ENCODE peak calls at places on chromosomes 4 and X, in six cellular contexts. Q is upper lobe of left lung, J is HepG2, V is K562, H is HCT116, T is GM12878. I is an unnamed sample.

GRCh38 chr4:148452970-148453369 is 10.8 kb upstream of the NR3C2 start:
- ATAC-seq in J (no peak), Q (no peak), T (no peak), V (no peak), H (no peak), I (no peak)

GRCh38 chr4:80071643-80072606 is 1.1 kb downstream of the ANTXR2 start:
- ATAC-seq in Q (peak), J (peak), T (peak), V (peak), H (peak), I (peak)

GRCh38 chr4:32341342-32341741 is 1621.2 kb downstream of the PCDH7 start:
- ATAC-seq in V (no peak), H (no peak), J (no peak), T (no peak), Q (no peak), I (no peak)

GRCh38 chr4:138650917-138651564 is 364.5 kb upstream of the NOCT start:
- ATAC-seq in V (peak), J (no peak), T (peak), Q (peak), H (no peak), I (peak)

GRCh38 chrX:9942086-9942485 is 25.1 kb upstream of the CLDN34 start:
- ATAC-seq in Q (no peak), V (no peak), T (peak), J (no peak), H (no peak), I (no peak)

GRCh38 chr4:14877246-14878220 is 124.7 kb upstream of the CPEB2 start:
- ATAC-seq in V (no peak), Q (peak), T (peak), H (no peak), J (no peak), I (peak)

GRCh38 chrX:72276478-72276953 is 532 bp downstream of the RPS4X start:
- ATAC-seq in H (no peak), T (peak), J (no peak), Q (no peak), V (no peak), I (peak)

GRCh38 chr4:26959654-26960047 is 99.0 kb downstream of the STIM2 start:
- ATAC-seq in V (peak), J (no peak), H (no peak), T (no peak), Q (no peak), I (no peak)

GRCh38 chr4:176409627-176410026 is 89.9 kb downstream of the SPCS3 start:
- ATAC-seq in T (no peak), V (no peak), J (no peak), H (no peak), Q (no peak), I (no peak)

GRCh38 chr4:14165253-14165942 is 537.9 kb upstream of the BOD1L1 start:
- ATAC-seq in V (no peak), H (no peak), Q (peak), T (peak), J (no peak), I (peak)

GRCh38 chr4:150482581-150482980 is 99.4 kb upstream of the MAB21L2 start:
- ATAC-seq in Q (no peak), H (no peak), T (no peak), J (no peak), V (no peak), I (no peak)

GRCh38 chr4:40196724-40197281 is at the start of gene RHOH:
- ATAC-seq in Q (peak), T (peak), J (no peak), H (no peak), V (peak), I (no peak)

GRCh38 chr4:130563185-130563890 is 1467.4 kb downstream of the C4orf33 start:
- ATAC-seq in T (peak), H (peak), V (no peak), Q (peak), J (peak), I (peak)

GRCh38 chr4:78058591-78059523 is 1.7 kb downstream of the FRAS1 start:
- ATAC-seq in Q (peak), J (peak), H (peak), T (peak), V (peak), I (peak)

GRCh38 chr4:56158483-56158882 is 209.7 kb downstream of the CEP135 start:
- ATAC-seq in Q (no peak), J (no peak), H (no peak), V (no peak), T (no peak), I (no peak)

GRCh38 chrX:2583194-2584162 is 82.7 kb upstream of the DHRSX start:
- ATAC-seq in J (no peak), H (no peak), V (no peak), Q (no peak), T (no peak), I (no peak)

GRCh38 chr4:164959896-164960295 is 17.6 kb downstream of the TRIM61 start:
- ATAC-seq in T (no peak), J (no peak), H (peak), V (no peak), Q (no peak), I (no peak)

GRCh38 chrX:53190363-53190960 is 34.5 kb downstream of the KDM5C start:
- ATAC-seq in Q (no peak), T (peak), V (peak), H (peak), J (peak), I (no peak)
- TF ChIP-seq POLR2AphosphoS5 in Q (no peak), T (peak), V (no peak), H (peak), J (no peak), I (no peak)

DNA sequence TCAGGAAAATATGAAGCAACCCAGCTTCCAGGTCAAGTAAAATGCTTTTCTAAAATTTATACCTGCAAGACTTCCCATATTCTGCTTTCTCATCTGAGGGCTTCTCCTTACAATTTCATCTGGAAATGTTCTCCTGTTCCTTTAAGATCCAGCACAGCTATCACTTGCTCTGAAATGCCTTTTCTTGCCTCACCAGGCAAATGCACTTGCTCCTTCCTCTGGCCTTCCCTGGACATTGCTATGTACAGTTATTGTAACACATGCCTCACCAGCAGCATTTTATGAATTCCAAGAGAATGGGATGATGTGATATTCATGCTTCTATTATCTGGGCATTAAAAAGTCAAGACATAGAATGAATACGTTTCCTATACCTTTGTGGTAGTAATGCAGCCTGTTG is 842.1 kb upstream of the INTU start:
- ATAC-seq in Q (no peak), H (no peak), V (peak), J (no peak), T (no peak), I (no peak)
- TF ChIP-seq POLR2A in Q (no peak), H (no peak), V (no peak), J (no peak), T (no peak), I (no peak)

GRCh38 chrX:16472345-16472744 is 177.6 kb upstream of the S100G start:
- ATAC-seq in Q (no peak), H (no peak), T (no peak), V (no peak), J (no peak), I (no peak)

GRCh38 chrX:16465081-16465876 is 184.7 kb upstream of the S100G start:
- ATAC-seq in H (no peak), V (no peak), T (no peak), J (no peak), Q (no peak), I (no peak)

GRCh38 chrX:16466640-16467432 is 183.1 kb upstream of the S100G start:
- ATAC-seq in V (no peak), T (no peak), Q (no peak), H (peak), J (no peak), I (no peak)

GRCh38 chrX:16474511-16474910 is 175.4 kb upstream of the S100G start:
- ATAC-seq in Q (no peak), H (no peak), V (no peak), J (no peak), T (no peak), I (no peak)

DNA sequence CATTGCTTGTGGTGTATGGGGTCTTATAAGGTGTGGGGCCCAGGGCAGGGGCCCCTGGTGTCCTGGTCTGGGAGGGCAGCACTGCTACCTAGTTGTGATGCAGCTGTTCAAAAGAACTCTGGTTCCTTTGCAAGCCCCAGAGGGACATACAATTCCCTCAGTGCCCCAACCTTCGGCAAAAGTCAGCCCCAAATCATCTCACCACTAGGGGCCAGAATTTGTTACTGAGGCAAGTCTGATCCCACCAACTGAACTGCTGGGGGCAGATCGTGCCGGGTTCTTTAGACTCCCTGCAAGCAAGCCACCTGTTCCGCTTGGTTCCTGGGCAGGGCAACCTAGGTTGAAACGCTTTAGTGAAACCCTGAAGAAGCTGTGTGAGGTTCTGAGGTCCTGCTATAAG is 180.1 kb upstream of the S100G start:
- ATAC-seq in V (peak), Q (no peak), T (peak), J (peak), H (peak), I (no peak)
- TF ChIP-seq CTCF in V (peak), Q (no peak), T (no peak), J (peak), H (peak), I (no peak)

DNA sequence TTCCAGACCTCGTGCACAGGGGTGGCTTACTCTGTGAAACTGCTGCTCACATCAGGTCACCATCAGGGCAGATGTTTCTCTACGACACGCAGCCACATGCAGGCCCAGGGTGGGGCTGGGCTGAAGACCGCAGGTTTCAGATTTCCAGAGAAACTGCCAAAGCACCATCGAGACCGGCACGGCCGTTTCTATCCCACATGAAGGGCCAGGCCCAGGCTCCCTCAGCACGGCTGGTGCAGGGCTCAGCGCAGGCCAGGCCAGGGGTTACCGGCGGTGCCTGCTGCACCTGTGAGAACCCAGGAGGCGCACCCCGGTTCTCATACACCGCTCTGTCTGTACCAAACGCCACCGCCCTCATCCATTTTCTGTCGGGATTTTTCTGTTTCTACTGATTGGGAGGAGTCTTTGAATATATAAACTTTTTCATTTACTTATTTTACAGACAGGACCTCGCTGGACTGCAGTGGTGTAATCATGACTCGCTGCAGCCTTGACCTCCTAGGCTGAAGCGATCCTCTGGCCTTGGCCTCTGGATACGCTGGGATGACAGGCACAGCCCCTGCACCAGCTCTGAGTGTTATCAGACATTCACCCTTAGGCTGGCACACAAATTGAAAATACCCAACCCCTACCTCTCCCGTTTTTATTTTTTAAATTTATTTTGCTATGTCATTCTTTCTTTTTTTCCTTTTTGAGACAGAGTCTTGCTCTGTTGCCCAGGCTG is 17.1 kb downstream of the CTBP1 start:
- ATAC-seq in V (no peak), H (no peak), J (peak), T (no peak), Q (no peak), I (no peak)
- TF ChIP-seq POLR2AphosphoS5 in V (no peak), H (no peak), J (no peak), T (no peak), Q (no peak), I (no peak)

DNA sequence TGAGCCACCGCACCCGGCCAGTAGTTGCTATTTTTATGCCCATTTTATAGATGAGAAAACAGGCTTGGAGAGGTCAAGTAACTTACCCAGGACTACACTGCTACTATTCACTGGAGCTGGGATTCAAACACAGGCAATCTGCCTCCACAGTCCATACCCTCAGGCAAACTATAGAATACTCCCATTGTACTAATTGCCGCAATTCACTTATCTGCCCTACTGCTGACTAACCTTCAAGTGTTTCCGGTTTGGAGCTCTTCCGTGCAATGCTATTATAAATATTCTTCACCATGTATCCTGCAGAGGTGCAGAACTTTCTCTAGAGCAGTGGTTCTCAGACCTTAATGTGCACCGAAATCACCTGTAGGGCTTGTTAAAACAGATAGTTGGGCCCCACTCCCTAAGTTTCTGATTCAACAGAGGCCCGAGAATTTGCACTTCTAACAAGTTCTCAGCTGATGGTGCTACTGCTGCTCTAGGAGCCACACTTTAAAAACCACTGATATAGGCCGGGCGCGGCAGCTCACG is 1.9 kb upstream of the G3BP2 start:
- ATAC-seq in Q (no peak), J (no peak), V (no peak), T (no peak), H (no peak), I (no peak)
- TF ChIP-seq POLR2A in Q (no peak), J (no peak), V (no peak), T (no peak), H (no peak), I (no peak)